ENCODE peak calls at places on chromosome 1, in seven cellular contexts. One of them, this sample, is unnamed.
A peak's percentile ranks its signal among the peaks of the same experiment; 100 is the strongest.

GRCh38 chr1:89629146-89629545 is 3.8 kb upstream of the LRRC8C start:
- DNase-seq in right atrium auricular region: no peak
- DNase-seq in CD8-positive, alpha-beta memory T cell: no peak
- DNase-seq in uterus: no peak
- DNase-seq in neuronal stem cell: no peak
- DNase-seq in left ventricle myocardium inferior: no peak
- DNase-seq in lower lobe of right lung: no peak
- DNase-seq in this sample: no peak

GRCh38 chr1:11134352-11135266 is 34.9 kb upstream of the EXOSC10 start:
- DNase-seq in right atrium auricular region: no peak
- DNase-seq in CD8-positive, alpha-beta memory T cell: no peak
- DNase-seq in uterus: no peak
- DNase-seq in neuronal stem cell: no peak
- DNase-seq in left ventricle myocardium inferior: no peak
- DNase-seq in lower lobe of right lung: no peak
- DNase-seq in this sample: peak; percentile 34

GRCh38 chr1:8381618-8382017 is 63.7 kb downstream of the SLC45A1 start:
- DNase-seq in right atrium auricular region: no peak
- DNase-seq in CD8-positive, alpha-beta memory T cell: no peak
- DNase-seq in uterus: peak; percentile 51
- DNase-seq in neuronal stem cell: no peak
- DNase-seq in left ventricle myocardium inferior: no peak
- DNase-seq in lower lobe of right lung: no peak
- DNase-seq in this sample: peak; percentile 54

GRCh38 chr1:47224676-47225399 is 7.2 kb downstream of the TAL1 start:
- DNase-seq in right atrium auricular region: no peak
- DNase-seq in CD8-positive, alpha-beta memory T cell: no peak
- DNase-seq in uterus: no peak
- DNase-seq in neuronal stem cell: no peak
- DNase-seq in left ventricle myocardium inferior: no peak
- DNase-seq in lower lobe of right lung: no peak
- DNase-seq in this sample: no peak

GRCh38 chr1:78009836-78010235 is 5.1 kb downstream of the DNAJB4 start:
- DNase-seq in right atrium auricular region: no peak
- DNase-seq in CD8-positive, alpha-beta memory T cell: no peak
- DNase-seq in uterus: no peak
- DNase-seq in neuronal stem cell: no peak
- DNase-seq in left ventricle myocardium inferior: no peak
- DNase-seq in lower lobe of right lung: no peak
- DNase-seq in this sample: no peak

GRCh38 chr1:23984417-23985186 is 4.5 kb upstream of the SRSF10 start:
- DNase-seq in right atrium auricular region: no peak
- DNase-seq in CD8-positive, alpha-beta memory T cell: no peak
- DNase-seq in uterus: no peak
- DNase-seq in neuronal stem cell: no peak
- DNase-seq in left ventricle myocardium inferior: no peak
- DNase-seq in lower lobe of right lung: no peak
- DNase-seq in this sample: peak; percentile 56

GRCh38 chr1:208088319-208088718 is 155.9 kb downstream of the PLXNA2 start:
- DNase-seq in right atrium auricular region: no peak
- DNase-seq in CD8-positive, alpha-beta memory T cell: no peak
- DNase-seq in uterus: no peak
- DNase-seq in neuronal stem cell: no peak
- DNase-seq in left ventricle myocardium inferior: no peak
- DNase-seq in lower lobe of right lung: no peak
- DNase-seq in this sample: no peak

GRCh38 chr1:79959635-79960034 is 953.1 kb upstream of the ADGRL4 start:
- DNase-seq in right atrium auricular region: no peak
- DNase-seq in CD8-positive, alpha-beta memory T cell: no peak
- DNase-seq in uterus: no peak
- DNase-seq in neuronal stem cell: no peak
- DNase-seq in left ventricle myocardium inferior: no peak
- DNase-seq in lower lobe of right lung: no peak
- DNase-seq in this sample: no peak

GRCh38 chr1:23428136-23428905 is 3.8 kb upstream of the TCEA3 start:
- DNase-seq in right atrium auricular region: no peak
- DNase-seq in CD8-positive, alpha-beta memory T cell: no peak
- DNase-seq in uterus: no peak
- DNase-seq in neuronal stem cell: no peak
- DNase-seq in left ventricle myocardium inferior: no peak
- DNase-seq in lower lobe of right lung: no peak
- DNase-seq in this sample: no peak

GRCh38 chr1:99613716-99614115 is 32.2 kb upstream of the PALMD start:
- DNase-seq in right atrium auricular region: no peak
- DNase-seq in CD8-positive, alpha-beta memory T cell: no peak
- DNase-seq in uterus: no peak
- DNase-seq in neuronal stem cell: no peak
- DNase-seq in left ventricle myocardium inferior: no peak
- DNase-seq in lower lobe of right lung: no peak
- DNase-seq in this sample: no peak

GRCh38 chr1:1937549-1938275 is 18.6 kb upstream of the TMEM52 start:
- DNase-seq in right atrium auricular region: no peak
- DNase-seq in CD8-positive, alpha-beta memory T cell: no peak
- DNase-seq in uterus: no peak
- DNase-seq in neuronal stem cell: no peak
- DNase-seq in left ventricle myocardium inferior: no peak
- DNase-seq in lower lobe of right lung: no peak
- DNase-seq in this sample: no peak

GRCh38 chr1:1937061-1937460 is 18.0 kb upstream of the TMEM52 start:
- DNase-seq in right atrium auricular region: no peak
- DNase-seq in CD8-positive, alpha-beta memory T cell: no peak
- DNase-seq in uterus: no peak
- DNase-seq in neuronal stem cell: no peak
- DNase-seq in left ventricle myocardium inferior: no peak
- DNase-seq in lower lobe of right lung: no peak
- DNase-seq in this sample: no peak

GRCh38 chr1:1939296-1940122 is 20.4 kb upstream of the TMEM52 start:
- DNase-seq in right atrium auricular region: no peak
- DNase-seq in CD8-positive, alpha-beta memory T cell: no peak
- DNase-seq in uterus: no peak
- DNase-seq in neuronal stem cell: no peak
- DNase-seq in left ventricle myocardium inferior: no peak
- DNase-seq in lower lobe of right lung: peak; percentile 31
- DNase-seq in this sample: no peak

GRCh38 chr1:1938613-1939295 is 19.7 kb upstream of the TMEM52 start:
- DNase-seq in right atrium auricular region: no peak
- DNase-seq in CD8-positive, alpha-beta memory T cell: no peak
- DNase-seq in uterus: no peak
- DNase-seq in neuronal stem cell: no peak
- DNase-seq in left ventricle myocardium inferior: no peak
- DNase-seq in lower lobe of right lung: no peak
- DNase-seq in this sample: no peak

DNA sequence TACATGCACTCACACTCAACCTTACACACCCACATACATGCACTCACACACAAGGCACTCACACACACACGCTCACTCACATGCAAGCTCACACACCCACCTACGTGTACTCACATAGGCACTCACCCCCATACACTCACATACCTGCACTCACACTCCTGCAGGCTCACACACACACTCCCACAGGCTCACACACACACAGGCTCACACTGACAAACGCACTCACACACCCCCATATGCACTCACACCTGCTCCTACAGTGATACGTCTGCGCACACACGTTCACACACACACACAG is 19.1 kb upstream of the TMEM52 start:
- DNase-seq in right atrium auricular region: no peak
- DNase-seq in CD8-positive, alpha-beta memory T cell: no peak
- DNase-seq in uterus: no peak
- DNase-seq in neuronal stem cell: no peak
- DNase-seq in left ventricle myocardium inferior: no peak
- DNase-seq in lower lobe of right lung: no peak
- DNase-seq in this sample: no peak
- H3K4me1 ChIP-seq in right atrium auricular region: no peaks in the 10 kb centered on the region
- H3K4me1 ChIP-seq in CD8-positive, alpha-beta memory T cell: no peaks in the 10 kb centered on the region
- H3K4me1 ChIP-seq in uterus: no peaks in the 10 kb centered on the region
- H3K4me1 ChIP-seq in neuronal stem cell: no peaks in the 10 kb centered on the region
- H3K4me1 ChIP-seq in left ventricle myocardium inferior: no peaks in the 10 kb centered on the region
- H3K4me1 ChIP-seq in lower lobe of right lung: no peaks in the 10 kb centered on the region
- H3K4me1 ChIP-seq in this sample: peaks cover 4% of the 10 kb centered on the region

GRCh38 chr1:81804320-81804719 is 3.6 kb downstream of the ADGRL2 start:
- DNase-seq in right atrium auricular region: no peak
- DNase-seq in CD8-positive, alpha-beta memory T cell: no peak
- DNase-seq in uterus: no peak
- DNase-seq in neuronal stem cell: peak; percentile 58
- DNase-seq in left ventricle myocardium inferior: no peak
- DNase-seq in lower lobe of right lung: no peak
- DNase-seq in this sample: no peak
- H3K4me1 ChIP-seq in right atrium auricular region: no peaks in the 10 kb centered on the region
- H3K4me1 ChIP-seq in CD8-positive, alpha-beta memory T cell: no peaks in the 10 kb centered on the region
- H3K4me1 ChIP-seq in uterus: no peaks in the 10 kb centered on the region
- H3K4me1 ChIP-seq in neuronal stem cell: peaks cover 18% of the 10 kb centered on the region
- H3K4me1 ChIP-seq in left ventricle myocardium inferior: peaks cover 86% of the 10 kb centered on the region
- H3K4me1 ChIP-seq in lower lobe of right lung: peaks cover 8% of the 10 kb centered on the region
- H3K4me1 ChIP-seq in this sample: peaks cover 6% of the 10 kb centered on the region

GRCh38 chr1:117301906-117302305 is 65.3 kb upstream of the MAN1A2 start:
- DNase-seq in right atrium auricular region: no peak
- DNase-seq in CD8-positive, alpha-beta memory T cell: no peak
- DNase-seq in uterus: no peak
- DNase-seq in neuronal stem cell: no peak
- DNase-seq in left ventricle myocardium inferior: no peak
- DNase-seq in lower lobe of right lung: no peak
- DNase-seq in this sample: peak; percentile 24
- H3K4me1 ChIP-seq in right atrium auricular region: no peaks in the 10 kb centered on the region
- H3K4me1 ChIP-seq in CD8-positive, alpha-beta memory T cell: no peaks in the 10 kb centered on the region
- H3K4me1 ChIP-seq in uterus: no peaks in the 10 kb centered on the region
- H3K4me1 ChIP-seq in neuronal stem cell: no peaks in the 10 kb centered on the region
- H3K4me1 ChIP-seq in left ventricle myocardium inferior: no peaks in the 10 kb centered on the region
- H3K4me1 ChIP-seq in lower lobe of right lung: no peaks in the 10 kb centered on the region
- H3K4me1 ChIP-seq in this sample: no peaks in the 10 kb centered on the region

DNA sequence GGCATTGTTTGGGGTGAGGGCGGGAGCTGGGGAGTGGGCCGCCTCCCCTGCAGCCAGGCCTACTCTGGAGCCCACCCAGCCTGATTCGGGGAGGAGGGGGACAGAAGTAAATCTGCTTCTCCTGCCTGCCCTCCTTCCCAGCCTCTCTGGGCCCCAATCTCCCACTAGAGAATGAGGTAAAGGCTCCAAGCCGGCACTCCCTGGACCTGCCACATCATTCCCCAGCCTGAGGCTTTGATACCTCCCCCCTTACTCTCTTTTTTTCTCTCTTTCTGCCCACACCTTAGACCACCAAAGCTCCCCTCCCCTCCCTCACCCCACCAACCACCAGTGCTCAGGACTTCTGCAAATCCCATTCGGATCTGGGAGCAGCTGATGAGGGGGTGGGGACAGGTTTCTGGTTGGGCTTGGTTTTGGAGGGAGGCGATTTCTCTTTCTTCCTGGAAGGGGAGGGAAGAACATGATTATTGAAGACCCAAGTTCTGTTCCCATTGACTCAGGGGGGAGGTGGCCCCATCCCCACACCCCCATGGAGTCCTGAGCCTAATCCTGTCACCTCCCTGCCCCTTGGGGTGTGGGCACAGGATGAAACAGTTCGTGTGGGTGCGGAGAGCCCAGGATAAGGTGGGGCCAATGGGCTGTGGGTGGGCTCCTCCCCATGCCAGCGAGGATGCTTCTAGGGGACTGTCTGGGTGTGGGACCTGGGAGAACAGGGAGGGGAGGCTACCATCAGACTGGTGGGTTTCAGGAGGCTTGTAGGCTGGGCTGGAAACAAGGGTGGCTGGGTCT is 1.3 kb downstream of the MAP7D1 start:
- DNase-seq in right atrium auricular region: no peak
- DNase-seq in CD8-positive, alpha-beta memory T cell: no peak
- DNase-seq in uterus: no peak
- DNase-seq in neuronal stem cell: no peak
- DNase-seq in left ventricle myocardium inferior: no peak
- DNase-seq in lower lobe of right lung: no peak
- DNase-seq in this sample: no peak
- H3K4me1 ChIP-seq in right atrium auricular region: no peaks in the 10 kb centered on the region
- H3K4me1 ChIP-seq in CD8-positive, alpha-beta memory T cell: peaks cover 75% of the 10 kb centered on the region
- H3K4me1 ChIP-seq in uterus: peaks cover 40% of the 10 kb centered on the region
- H3K4me1 ChIP-seq in neuronal stem cell: peaks cover 38% of the 10 kb centered on the region
- H3K4me1 ChIP-seq in left ventricle myocardium inferior: peaks cover 87% of the 10 kb centered on the region
- H3K4me1 ChIP-seq in lower lobe of right lung: peaks cover 75% of the 10 kb centered on the region
- H3K4me1 ChIP-seq in this sample: peaks cover 16% of the 10 kb centered on the region

DNA sequence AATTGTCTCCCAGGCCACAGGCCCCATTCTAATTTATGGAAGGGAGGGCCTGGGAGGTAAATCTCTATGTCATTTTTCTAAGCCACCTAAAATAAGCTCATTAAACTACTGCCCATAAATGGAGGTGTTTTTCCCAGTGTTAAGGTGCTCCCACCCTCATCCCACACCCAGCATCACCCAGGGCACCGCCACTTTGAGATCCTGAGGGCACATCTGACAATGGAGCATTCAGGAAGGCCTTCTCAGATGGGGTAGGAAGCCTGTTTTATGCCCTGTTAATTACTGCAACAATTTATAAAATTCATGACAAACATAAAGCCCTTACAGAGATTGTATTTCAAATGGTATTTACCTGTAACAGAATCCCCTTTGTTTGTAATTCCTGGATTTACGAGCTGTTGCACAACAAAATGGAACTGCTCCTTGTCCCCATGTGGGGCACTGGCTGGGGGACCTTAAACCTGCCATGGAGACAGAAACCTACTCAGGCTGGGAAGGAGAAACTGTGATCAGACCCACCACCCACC is 319.5 kb upstream of the USP24 start:
- DNase-seq in right atrium auricular region: no peak
- DNase-seq in CD8-positive, alpha-beta memory T cell: no peak
- DNase-seq in uterus: no peak
- DNase-seq in neuronal stem cell: no peak
- DNase-seq in left ventricle myocardium inferior: no peak
- DNase-seq in lower lobe of right lung: no peak
- DNase-seq in this sample: no peak
- H3K4me1 ChIP-seq in right atrium auricular region: peaks cover 3% of the 10 kb centered on the region
- H3K4me1 ChIP-seq in CD8-positive, alpha-beta memory T cell: no peaks in the 10 kb centered on the region
- H3K4me1 ChIP-seq in uterus: no peaks in the 10 kb centered on the region
- H3K4me1 ChIP-seq in neuronal stem cell: no peaks in the 10 kb centered on the region
- H3K4me1 ChIP-seq in left ventricle myocardium inferior: no peaks in the 10 kb centered on the region
- H3K4me1 ChIP-seq in lower lobe of right lung: no peaks in the 10 kb centered on the region
- H3K4me1 ChIP-seq in this sample: no peaks in the 10 kb centered on the region

DNA sequence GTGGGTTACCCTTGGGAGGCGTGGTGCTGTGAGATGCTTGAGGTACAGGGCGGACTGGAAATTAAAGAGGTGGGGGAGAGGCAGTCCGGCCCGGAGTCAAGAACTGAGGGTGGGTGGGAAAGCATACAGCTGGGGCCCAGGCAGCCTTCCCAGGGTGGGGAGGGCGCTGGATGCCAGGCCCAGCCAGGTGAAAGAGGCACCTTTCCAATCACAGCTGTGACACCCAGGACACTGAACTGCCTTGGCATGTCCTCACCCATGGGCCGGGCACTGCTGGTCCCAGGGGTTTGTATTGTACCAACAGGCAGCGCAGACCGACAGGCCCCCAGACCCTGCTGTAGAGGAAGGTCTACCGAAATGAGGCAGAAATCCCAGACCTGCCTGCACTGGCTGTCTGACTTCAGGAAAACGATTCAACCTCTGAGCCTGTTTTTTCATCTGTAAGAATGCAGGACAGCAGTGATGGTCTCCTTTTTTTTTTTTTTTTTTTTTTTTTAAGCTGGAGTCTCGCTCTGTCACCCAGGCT is 9.1 kb downstream of the SLC30A2 start:
- DNase-seq in right atrium auricular region: no peak
- DNase-seq in CD8-positive, alpha-beta memory T cell: no peak
- DNase-seq in uterus: no peak
- DNase-seq in neuronal stem cell: no peak
- DNase-seq in left ventricle myocardium inferior: no peak
- DNase-seq in lower lobe of right lung: no peak
- DNase-seq in this sample: no peak
- H3K4me1 ChIP-seq in right atrium auricular region: no peaks in the 10 kb centered on the region
- H3K4me1 ChIP-seq in CD8-positive, alpha-beta memory T cell: peaks cover 6% of the 10 kb centered on the region
- H3K4me1 ChIP-seq in uterus: peaks cover 7% of the 10 kb centered on the region
- H3K4me1 ChIP-seq in neuronal stem cell: peaks cover 10% of the 10 kb centered on the region
- H3K4me1 ChIP-seq in left ventricle myocardium inferior: peaks cover 41% of the 10 kb centered on the region
- H3K4me1 ChIP-seq in lower lobe of right lung: peaks cover 16% of the 10 kb centered on the region
- H3K4me1 ChIP-seq in this sample: no peaks in the 10 kb centered on the region

GRCh38 chr1:18110598-18110939 is 3.0 kb downstream of the IGSF21 start:
- DNase-seq in right atrium auricular region: no peak
- DNase-seq in CD8-positive, alpha-beta memory T cell: no peak
- DNase-seq in uterus: no peak
- DNase-seq in neuronal stem cell: no peak
- DNase-seq in left ventricle myocardium inferior: no peak
- DNase-seq in lower lobe of right lung: no peak
- DNase-seq in this sample: no peak
- H3K4me1 ChIP-seq in right atrium auricular region: no peaks in the 10 kb centered on the region
- H3K4me1 ChIP-seq in CD8-positive, alpha-beta memory T cell: no peaks in the 10 kb centered on the region
- H3K4me1 ChIP-seq in uterus: peaks cover 28% of the 10 kb centered on the region
- H3K4me1 ChIP-seq in neuronal stem cell: no peaks in the 10 kb centered on the region
- H3K4me1 ChIP-seq in left ventricle myocardium inferior: peaks cover 29% of the 10 kb centered on the region
- H3K4me1 ChIP-seq in lower lobe of right lung: peaks cover 16% of the 10 kb centered on the region
- H3K4me1 ChIP-seq in this sample: no peaks in the 10 kb centered on the region